ENCODE peak calls at places on chromosomes 11 and 22, in nine cellular contexts. One of them, this sample, is unnamed.

GRCh38 chr11:28793282-28793738 is 685.1 kb downstream of the METTL15 start:
- ATAC-seq in body of pancreas: no peak
- ATAC-seq in activated CD8-positive, alpha-beta T cell treated with anti-CD3 and anti-CD28 coated beads for 36 hours: no peak
- ATAC-seq in aorta: no peak
- ATAC-seq in A549: no peak
- ATAC-seq in activated B cell treated with CpG ODN at 0.5 μM for 24 hours: no peak
- ATAC-seq in CD4-positive, alpha-beta T cell: no peak
- ATAC-seq in heart left ventricle: no peak
- ATAC-seq in SK-N-SH treated with all-trans-retinoic acid at 6 μM for 48 hours: no peak
- ATAC-seq in this sample: no peak

GRCh38 chr11:126181939-126182730 is 29.3 kb downstream of the RPUSD4 start:
- ATAC-seq in body of pancreas: no peak
- ATAC-seq in activated CD8-positive, alpha-beta T cell treated with anti-CD3 and anti-CD28 coated beads for 36 hours: no peak
- ATAC-seq in aorta: no peak
- ATAC-seq in A549: no peak
- ATAC-seq in activated B cell treated with CpG ODN at 0.5 μM for 24 hours: no peak
- ATAC-seq in CD4-positive, alpha-beta T cell: no peak
- ATAC-seq in heart left ventricle: no peak
- ATAC-seq in SK-N-SH treated with all-trans-retinoic acid at 6 μM for 48 hours: no peak
- ATAC-seq in this sample: no peak

GRCh38 chr11:34667810-34668582 is 47.1 kb downstream of the EHF start:
- ATAC-seq in body of pancreas: peak
- ATAC-seq in activated CD8-positive, alpha-beta T cell treated with anti-CD3 and anti-CD28 coated beads for 36 hours: no peak
- ATAC-seq in aorta: no peak
- ATAC-seq in A549: peak
- ATAC-seq in activated B cell treated with CpG ODN at 0.5 μM for 24 hours: no peak
- ATAC-seq in CD4-positive, alpha-beta T cell: no peak
- ATAC-seq in heart left ventricle: no peak
- ATAC-seq in SK-N-SH treated with all-trans-retinoic acid at 6 μM for 48 hours: no peak
- ATAC-seq in this sample: no peak

GRCh38 chr11:18721576-18722292 is 4.3 kb downstream of the IGSF22 start:
- ATAC-seq in body of pancreas: peak
- ATAC-seq in activated CD8-positive, alpha-beta T cell treated with anti-CD3 and anti-CD28 coated beads for 36 hours: peak
- ATAC-seq in aorta: peak
- ATAC-seq in A549: peak
- ATAC-seq in activated B cell treated with CpG ODN at 0.5 μM for 24 hours: peak
- ATAC-seq in CD4-positive, alpha-beta T cell: peak
- ATAC-seq in heart left ventricle: peak
- ATAC-seq in SK-N-SH treated with all-trans-retinoic acid at 6 μM for 48 hours: peak
- ATAC-seq in this sample: peak

GRCh38 chr11:106988151-106988806 is 30.0 kb downstream of the GUCY1A2 start:
- ATAC-seq in body of pancreas: peak
- ATAC-seq in activated CD8-positive, alpha-beta T cell treated with anti-CD3 and anti-CD28 coated beads for 36 hours: no peak
- ATAC-seq in aorta: peak
- ATAC-seq in A549: no peak
- ATAC-seq in activated B cell treated with CpG ODN at 0.5 μM for 24 hours: no peak
- ATAC-seq in CD4-positive, alpha-beta T cell: no peak
- ATAC-seq in heart left ventricle: peak
- ATAC-seq in SK-N-SH treated with all-trans-retinoic acid at 6 μM for 48 hours: peak
- ATAC-seq in this sample: no peak

GRCh38 chr11:70473186-70473872 is 75.0 kb downstream of the CTTN start:
- ATAC-seq in body of pancreas: no peak
- ATAC-seq in activated CD8-positive, alpha-beta T cell treated with anti-CD3 and anti-CD28 coated beads for 36 hours: no peak
- ATAC-seq in aorta: no peak
- ATAC-seq in A549: no peak
- ATAC-seq in activated B cell treated with CpG ODN at 0.5 μM for 24 hours: no peak
- ATAC-seq in CD4-positive, alpha-beta T cell: no peak
- ATAC-seq in heart left ventricle: no peak
- ATAC-seq in SK-N-SH treated with all-trans-retinoic acid at 6 μM for 48 hours: no peak
- ATAC-seq in this sample: no peak

GRCh38 chr11:76184551-76184993 is 21.7 kb downstream of the WNT11 start:
- ATAC-seq in body of pancreas: no peak
- ATAC-seq in activated CD8-positive, alpha-beta T cell treated with anti-CD3 and anti-CD28 coated beads for 36 hours: no peak
- ATAC-seq in aorta: no peak
- ATAC-seq in A549: no peak
- ATAC-seq in activated B cell treated with CpG ODN at 0.5 μM for 24 hours: no peak
- ATAC-seq in CD4-positive, alpha-beta T cell: no peak
- ATAC-seq in heart left ventricle: peak
- ATAC-seq in SK-N-SH treated with all-trans-retinoic acid at 6 μM for 48 hours: no peak
- ATAC-seq in this sample: no peak

GRCh38 chr11:121446752-121447156 is 5.4 kb upstream of the SORL1 start:
- ATAC-seq in body of pancreas: no peak
- ATAC-seq in activated CD8-positive, alpha-beta T cell treated with anti-CD3 and anti-CD28 coated beads for 36 hours: no peak
- ATAC-seq in aorta: no peak
- ATAC-seq in A549: no peak
- ATAC-seq in activated B cell treated with CpG ODN at 0.5 μM for 24 hours: peak
- ATAC-seq in CD4-positive, alpha-beta T cell: no peak
- ATAC-seq in heart left ventricle: no peak
- ATAC-seq in SK-N-SH treated with all-trans-retinoic acid at 6 μM for 48 hours: peak
- ATAC-seq in this sample: no peak

GRCh38 chr11:9651899-9652748 is 11.8 kb upstream of the SWAP70 start:
- ATAC-seq in body of pancreas: no peak
- ATAC-seq in activated CD8-positive, alpha-beta T cell treated with anti-CD3 and anti-CD28 coated beads for 36 hours: no peak
- ATAC-seq in aorta: no peak
- ATAC-seq in A549: no peak
- ATAC-seq in activated B cell treated with CpG ODN at 0.5 μM for 24 hours: no peak
- ATAC-seq in CD4-positive, alpha-beta T cell: no peak
- ATAC-seq in heart left ventricle: no peak
- ATAC-seq in SK-N-SH treated with all-trans-retinoic acid at 6 μM for 48 hours: no peak
- ATAC-seq in this sample: no peak

GRCh38 chr11:130865091-130865771 is 51.0 kb downstream of the SNX19 start:
- ATAC-seq in body of pancreas: no peak
- ATAC-seq in activated CD8-positive, alpha-beta T cell treated with anti-CD3 and anti-CD28 coated beads for 36 hours: no peak
- ATAC-seq in aorta: peak
- ATAC-seq in A549: no peak
- ATAC-seq in activated B cell treated with CpG ODN at 0.5 μM for 24 hours: no peak
- ATAC-seq in CD4-positive, alpha-beta T cell: no peak
- ATAC-seq in heart left ventricle: peak
- ATAC-seq in SK-N-SH treated with all-trans-retinoic acid at 6 μM for 48 hours: no peak
- ATAC-seq in this sample: no peak

GRCh38 chr22:29748248-29748893 is 18.4 kb downstream of the ZMAT5 start:
- ATAC-seq in body of pancreas: no peak
- ATAC-seq in activated CD8-positive, alpha-beta T cell treated with anti-CD3 and anti-CD28 coated beads for 36 hours: no peak
- ATAC-seq in aorta: no peak
- ATAC-seq in A549: no peak
- ATAC-seq in activated B cell treated with CpG ODN at 0.5 μM for 24 hours: no peak
- ATAC-seq in CD4-positive, alpha-beta T cell: no peak
- ATAC-seq in heart left ventricle: no peak
- ATAC-seq in SK-N-SH treated with all-trans-retinoic acid at 6 μM for 48 hours: no peak
- ATAC-seq in this sample: no peak

GRCh38 chr11:84316866-84317560 is 1030.8 kb upstream of the CCDC90B start:
- ATAC-seq in body of pancreas: no peak
- ATAC-seq in activated CD8-positive, alpha-beta T cell treated with anti-CD3 and anti-CD28 coated beads for 36 hours: no peak
- ATAC-seq in aorta: peak
- ATAC-seq in A549: peak
- ATAC-seq in activated B cell treated with CpG ODN at 0.5 μM for 24 hours: no peak
- ATAC-seq in CD4-positive, alpha-beta T cell: no peak
- ATAC-seq in heart left ventricle: peak
- ATAC-seq in SK-N-SH treated with all-trans-retinoic acid at 6 μM for 48 hours: peak
- ATAC-seq in this sample: peak

GRCh38 chr11:12224537-12224893 is 114.1 kb downstream of the MICAL2 start:
- ATAC-seq in body of pancreas: no peak
- ATAC-seq in activated CD8-positive, alpha-beta T cell treated with anti-CD3 and anti-CD28 coated beads for 36 hours: peak
- ATAC-seq in aorta: peak
- ATAC-seq in A549: no peak
- ATAC-seq in activated B cell treated with CpG ODN at 0.5 μM for 24 hours: peak
- ATAC-seq in CD4-positive, alpha-beta T cell: peak
- ATAC-seq in heart left ventricle: peak
- ATAC-seq in SK-N-SH treated with all-trans-retinoic acid at 6 μM for 48 hours: peak
- ATAC-seq in this sample: peak

GRCh38 chr22:37273126-37273845 is 9.0 kb upstream of the CYTH4 start:
- ATAC-seq in body of pancreas: no peak
- ATAC-seq in activated CD8-positive, alpha-beta T cell treated with anti-CD3 and anti-CD28 coated beads for 36 hours: peak
- ATAC-seq in aorta: no peak
- ATAC-seq in A549: no peak
- ATAC-seq in activated B cell treated with CpG ODN at 0.5 μM for 24 hours: no peak
- ATAC-seq in CD4-positive, alpha-beta T cell: no peak
- ATAC-seq in heart left ventricle: no peak
- ATAC-seq in SK-N-SH treated with all-trans-retinoic acid at 6 μM for 48 hours: peak
- ATAC-seq in this sample: peak

GRCh38 chr22:38069372-38070249 is 12.4 kb downstream of the PICK1 start:
- ATAC-seq in body of pancreas: no peak
- ATAC-seq in activated CD8-positive, alpha-beta T cell treated with anti-CD3 and anti-CD28 coated beads for 36 hours: no peak
- ATAC-seq in aorta: peak
- ATAC-seq in A549: peak
- ATAC-seq in activated B cell treated with CpG ODN at 0.5 μM for 24 hours: no peak
- ATAC-seq in CD4-positive, alpha-beta T cell: no peak
- ATAC-seq in heart left ventricle: peak
- ATAC-seq in SK-N-SH treated with all-trans-retinoic acid at 6 μM for 48 hours: peak
- ATAC-seq in this sample: no peak

GRCh38 chr11:83689062-83689461 is 402.9 kb upstream of the CCDC90B start:
- ATAC-seq in body of pancreas: no peak
- ATAC-seq in activated CD8-positive, alpha-beta T cell treated with anti-CD3 and anti-CD28 coated beads for 36 hours: no peak
- ATAC-seq in aorta: no peak
- ATAC-seq in A549: no peak
- ATAC-seq in activated B cell treated with CpG ODN at 0.5 μM for 24 hours: no peak
- ATAC-seq in CD4-positive, alpha-beta T cell: no peak
- ATAC-seq in heart left ventricle: no peak
- ATAC-seq in SK-N-SH treated with all-trans-retinoic acid at 6 μM for 48 hours: no peak
- ATAC-seq in this sample: no peak

GRCh38 chr11:7657306-7658025 is 15.8 kb downstream of the CYB5R2 start:
- ATAC-seq in body of pancreas: peak
- ATAC-seq in activated CD8-positive, alpha-beta T cell treated with anti-CD3 and anti-CD28 coated beads for 36 hours: no peak
- ATAC-seq in aorta: peak
- ATAC-seq in A549: peak
- ATAC-seq in activated B cell treated with CpG ODN at 0.5 μM for 24 hours: peak
- ATAC-seq in CD4-positive, alpha-beta T cell: no peak
- ATAC-seq in heart left ventricle: peak
- ATAC-seq in SK-N-SH treated with all-trans-retinoic acid at 6 μM for 48 hours: peak
- ATAC-seq in this sample: no peak

GRCh38 chr11:34727228-34727737 is 106.4 kb downstream of the EHF start:
- ATAC-seq in body of pancreas: no peak
- ATAC-seq in activated CD8-positive, alpha-beta T cell treated with anti-CD3 and anti-CD28 coated beads for 36 hours: no peak
- ATAC-seq in aorta: no peak
- ATAC-seq in A549: no peak
- ATAC-seq in activated B cell treated with CpG ODN at 0.5 μM for 24 hours: no peak
- ATAC-seq in CD4-positive, alpha-beta T cell: no peak
- ATAC-seq in heart left ventricle: no peak
- ATAC-seq in SK-N-SH treated with all-trans-retinoic acid at 6 μM for 48 hours: no peak
- ATAC-seq in this sample: no peak

GRCh38 chr11:13984616-13985474 is 22.3 kb downstream of the SPON1 start:
- ATAC-seq in body of pancreas: no peak
- ATAC-seq in activated CD8-positive, alpha-beta T cell treated with anti-CD3 and anti-CD28 coated beads for 36 hours: no peak
- ATAC-seq in aorta: no peak
- ATAC-seq in A549: no peak
- ATAC-seq in activated B cell treated with CpG ODN at 0.5 μM for 24 hours: no peak
- ATAC-seq in CD4-positive, alpha-beta T cell: no peak
- ATAC-seq in heart left ventricle: peak
- ATAC-seq in SK-N-SH treated with all-trans-retinoic acid at 6 μM for 48 hours: no peak
- ATAC-seq in this sample: peak

GRCh38 chr11:126029237-126029636 is 33.4 kb downstream of the CDON start:
- ATAC-seq in body of pancreas: no peak
- ATAC-seq in activated CD8-positive, alpha-beta T cell treated with anti-CD3 and anti-CD28 coated beads for 36 hours: no peak
- ATAC-seq in aorta: no peak
- ATAC-seq in A549: no peak
- ATAC-seq in activated B cell treated with CpG ODN at 0.5 μM for 24 hours: no peak
- ATAC-seq in CD4-positive, alpha-beta T cell: no peak
- ATAC-seq in heart left ventricle: no peak
- ATAC-seq in SK-N-SH treated with all-trans-retinoic acid at 6 μM for 48 hours: no peak
- ATAC-seq in this sample: no peak

This sample was measured in stimulated activated memory B cell treated with anti-CD40 and anti-IgM and Interleukin-4, amounts not matched to agents 10 μg/mL and 1 μg/mL and 100 μg/mL, for 72 hours.